ENCODE peak calls at places on chromosomes 16 and 17, in five cellular contexts. One of them, this sample, is unnamed.

GRCh38 chr17:42667088-42667951 is 8.2 kb downstream of the TUBG2 start:
- DNase-seq in HuH-7.5: no peak
- DNase-seq in SW 1271: peak
- DNase-seq in activated T-cell treated with anti-CD3 and anti-CD28 coated beads, Interleukin-2, amount 50 U/mL, for 72 hours: no peak
- DNase-seq in activated CD4-positive, alpha-beta T cell treated with anti-CD3 and anti-CD28 coated beads, Interleukin-2, amount 10 ng/mL, durations not matched to agents 7 days and 5 days: no peak
- DNase-seq in this sample: peak

GRCh38 chr16:49838361-49838638 is 17.6 kb downstream of the ZNF423 start:
- DNase-seq in HuH-7.5: no peak
- DNase-seq in SW 1271: no peak
- DNase-seq in activated T-cell treated with anti-CD3 and anti-CD28 coated beads, Interleukin-2, amount 50 U/mL, for 72 hours: no peak
- DNase-seq in activated CD4-positive, alpha-beta T cell treated with anti-CD3 and anti-CD28 coated beads, Interleukin-2, amount 10 ng/mL, durations not matched to agents 7 days and 5 days: no peak
- DNase-seq in this sample: no peak

GRCh38 chr16:15739449-15739848 is 89.4 kb downstream of the NDE1 start:
- DNase-seq in HuH-7.5: no peak
- DNase-seq in SW 1271: no peak
- DNase-seq in activated T-cell treated with anti-CD3 and anti-CD28 coated beads, Interleukin-2, amount 50 U/mL, for 72 hours: no peak
- DNase-seq in activated CD4-positive, alpha-beta T cell treated with anti-CD3 and anti-CD28 coated beads, Interleukin-2, amount 10 ng/mL, durations not matched to agents 7 days and 5 days: no peak
- DNase-seq in this sample: no peak

GRCh38 chr17:41835800-41836549 is at the start of gene NT5C3B:
- DNase-seq in HuH-7.5: peak
- DNase-seq in SW 1271: peak
- DNase-seq in activated T-cell treated with anti-CD3 and anti-CD28 coated beads, Interleukin-2, amount 50 U/mL, for 72 hours: peak
- DNase-seq in activated CD4-positive, alpha-beta T cell treated with anti-CD3 and anti-CD28 coated beads, Interleukin-2, amount 10 ng/mL, durations not matched to agents 7 days and 5 days: peak
- DNase-seq in this sample: peak

GRCh38 chr16:53131363-53132071 is 76.7 kb downstream of the CHD9 start:
- DNase-seq in HuH-7.5: peak
- DNase-seq in SW 1271: peak
- DNase-seq in activated T-cell treated with anti-CD3 and anti-CD28 coated beads, Interleukin-2, amount 50 U/mL, for 72 hours: peak
- DNase-seq in activated CD4-positive, alpha-beta T cell treated with anti-CD3 and anti-CD28 coated beads, Interleukin-2, amount 10 ng/mL, durations not matched to agents 7 days and 5 days: peak
- DNase-seq in this sample: peak

GRCh38 chr16:84314814-84315213 is 20.1 kb downstream of the WFDC1 start:
- DNase-seq in HuH-7.5: no peak
- DNase-seq in SW 1271: no peak
- DNase-seq in activated T-cell treated with anti-CD3 and anti-CD28 coated beads, Interleukin-2, amount 50 U/mL, for 72 hours: no peak
- DNase-seq in activated CD4-positive, alpha-beta T cell treated with anti-CD3 and anti-CD28 coated beads, Interleukin-2, amount 10 ng/mL, durations not matched to agents 7 days and 5 days: no peak
- DNase-seq in this sample: no peak

GRCh38 chr17:4951486-4951885 is 567 bp downstream of the ENO3 start:
- DNase-seq in HuH-7.5: no peak
- DNase-seq in SW 1271: no peak
- DNase-seq in activated T-cell treated with anti-CD3 and anti-CD28 coated beads, Interleukin-2, amount 50 U/mL, for 72 hours: no peak
- DNase-seq in activated CD4-positive, alpha-beta T cell treated with anti-CD3 and anti-CD28 coated beads, Interleukin-2, amount 10 ng/mL, durations not matched to agents 7 days and 5 days: no peak
- DNase-seq in this sample: no peak

GRCh38 chr17:77509089-77509488 is 368.3 kb downstream of the SEC14L1 start:
- DNase-seq in HuH-7.5: no peak
- DNase-seq in SW 1271: no peak
- DNase-seq in activated T-cell treated with anti-CD3 and anti-CD28 coated beads, Interleukin-2, amount 50 U/mL, for 72 hours: no peak
- DNase-seq in activated CD4-positive, alpha-beta T cell treated with anti-CD3 and anti-CD28 coated beads, Interleukin-2, amount 10 ng/mL, durations not matched to agents 7 days and 5 days: no peak
- DNase-seq in this sample: no peak

GRCh38 chr16:70508752-70509151 is 14.6 kb downstream of the COG4 start:
- DNase-seq in HuH-7.5: no peak
- DNase-seq in SW 1271: peak
- DNase-seq in activated T-cell treated with anti-CD3 and anti-CD28 coated beads, Interleukin-2, amount 50 U/mL, for 72 hours: no peak
- DNase-seq in activated CD4-positive, alpha-beta T cell treated with anti-CD3 and anti-CD28 coated beads, Interleukin-2, amount 10 ng/mL, durations not matched to agents 7 days and 5 days: no peak
- DNase-seq in this sample: no peak

GRCh38 chr17:52383493-52384100 is 225.1 kb upstream of the CA10 start:
- DNase-seq in HuH-7.5: peak
- DNase-seq in SW 1271: peak
- DNase-seq in activated T-cell treated with anti-CD3 and anti-CD28 coated beads, Interleukin-2, amount 50 U/mL, for 72 hours: peak
- DNase-seq in activated CD4-positive, alpha-beta T cell treated with anti-CD3 and anti-CD28 coated beads, Interleukin-2, amount 10 ng/mL, durations not matched to agents 7 days and 5 days: peak
- DNase-seq in this sample: peak

GRCh38 chr16:1435921-1436697 is 5.2 kb downstream of the PERCC1 start:
- DNase-seq in HuH-7.5: peak
- DNase-seq in SW 1271: no peak
- DNase-seq in activated T-cell treated with anti-CD3 and anti-CD28 coated beads, Interleukin-2, amount 50 U/mL, for 72 hours: no peak
- DNase-seq in activated CD4-positive, alpha-beta T cell treated with anti-CD3 and anti-CD28 coated beads, Interleukin-2, amount 10 ng/mL, durations not matched to agents 7 days and 5 days: no peak
- DNase-seq in this sample: no peak

GRCh38 chr16:15572329-15573001 is 70.5 kb downstream of the MARF1 start:
- DNase-seq in HuH-7.5: no peak
- DNase-seq in SW 1271: no peak
- DNase-seq in activated T-cell treated with anti-CD3 and anti-CD28 coated beads, Interleukin-2, amount 50 U/mL, for 72 hours: no peak
- DNase-seq in activated CD4-positive, alpha-beta T cell treated with anti-CD3 and anti-CD28 coated beads, Interleukin-2, amount 10 ng/mL, durations not matched to agents 7 days and 5 days: no peak
- DNase-seq in this sample: no peak

GRCh38 chr17:4939554-4939803 is 367 bp downstream of the SLC25A11 start:
- DNase-seq in HuH-7.5: peak
- DNase-seq in SW 1271: no peak
- DNase-seq in activated T-cell treated with anti-CD3 and anti-CD28 coated beads, Interleukin-2, amount 50 U/mL, for 72 hours: no peak
- DNase-seq in activated CD4-positive, alpha-beta T cell treated with anti-CD3 and anti-CD28 coated beads, Interleukin-2, amount 10 ng/mL, durations not matched to agents 7 days and 5 days: no peak
- DNase-seq in this sample: no peak

GRCh38 chr16:85113913-85114312 is 1.6 kb upstream of the CIBAR2 start:
- DNase-seq in HuH-7.5: no peak
- DNase-seq in SW 1271: no peak
- DNase-seq in activated T-cell treated with anti-CD3 and anti-CD28 coated beads, Interleukin-2, amount 50 U/mL, for 72 hours: no peak
- DNase-seq in activated CD4-positive, alpha-beta T cell treated with anti-CD3 and anti-CD28 coated beads, Interleukin-2, amount 10 ng/mL, durations not matched to agents 7 days and 5 days: no peak
- DNase-seq in this sample: no peak

GRCh38 chr17:3524024-3524423 is 33.6 kb downstream of the TRPV3 start:
- DNase-seq in HuH-7.5: no peak
- DNase-seq in SW 1271: no peak
- DNase-seq in activated T-cell treated with anti-CD3 and anti-CD28 coated beads, Interleukin-2, amount 50 U/mL, for 72 hours: no peak
- DNase-seq in activated CD4-positive, alpha-beta T cell treated with anti-CD3 and anti-CD28 coated beads, Interleukin-2, amount 10 ng/mL, durations not matched to agents 7 days and 5 days: no peak
- DNase-seq in this sample: no peak

GRCh38 chr17:36892112-36892838 is 45.0 kb upstream of the LHX1 start:
- DNase-seq in HuH-7.5: peak
- DNase-seq in SW 1271: no peak
- DNase-seq in activated T-cell treated with anti-CD3 and anti-CD28 coated beads, Interleukin-2, amount 50 U/mL, for 72 hours: no peak
- DNase-seq in activated CD4-positive, alpha-beta T cell treated with anti-CD3 and anti-CD28 coated beads, Interleukin-2, amount 10 ng/mL, durations not matched to agents 7 days and 5 days: no peak
- DNase-seq in this sample: no peak

GRCh38 chr16:75265911-75266701 is 14.7 kb upstream of the BCAR1 start:
- DNase-seq in HuH-7.5: peak
- DNase-seq in SW 1271: peak
- DNase-seq in activated T-cell treated with anti-CD3 and anti-CD28 coated beads, Interleukin-2, amount 50 U/mL, for 72 hours: peak
- DNase-seq in activated CD4-positive, alpha-beta T cell treated with anti-CD3 and anti-CD28 coated beads, Interleukin-2, amount 10 ng/mL, durations not matched to agents 7 days and 5 days: no peak
- DNase-seq in this sample: peak

GRCh38 chr16:63080736-63081135 is 1044.5 kb upstream of the CDH8 start:
- DNase-seq in HuH-7.5: no peak
- DNase-seq in SW 1271: no peak
- DNase-seq in activated T-cell treated with anti-CD3 and anti-CD28 coated beads, Interleukin-2, amount 50 U/mL, for 72 hours: no peak
- DNase-seq in activated CD4-positive, alpha-beta T cell treated with anti-CD3 and anti-CD28 coated beads, Interleukin-2, amount 10 ng/mL, durations not matched to agents 7 days and 5 days: no peak
- DNase-seq in this sample: no peak

GRCh38 chr17:63974594-63975192 is 2.0 kb upstream of the SCN4A start:
- DNase-seq in HuH-7.5: no peak
- DNase-seq in SW 1271: peak
- DNase-seq in activated T-cell treated with anti-CD3 and anti-CD28 coated beads, Interleukin-2, amount 50 U/mL, for 72 hours: no peak
- DNase-seq in activated CD4-positive, alpha-beta T cell treated with anti-CD3 and anti-CD28 coated beads, Interleukin-2, amount 10 ng/mL, durations not matched to agents 7 days and 5 days: no peak
- DNase-seq in this sample: no peak

GRCh38 chr17:81534157-81535006 is 6.2 kb downstream of the FSCN2 start:
- DNase-seq in HuH-7.5: no peak
- DNase-seq in SW 1271: no peak
- DNase-seq in activated T-cell treated with anti-CD3 and anti-CD28 coated beads, Interleukin-2, amount 50 U/mL, for 72 hours: no peak
- DNase-seq in activated CD4-positive, alpha-beta T cell treated with anti-CD3 and anti-CD28 coated beads, Interleukin-2, amount 10 ng/mL, durations not matched to agents 7 days and 5 days: no peak
- DNase-seq in this sample: peak

GRCh38 chr17:15197229-15197628 is 67.9 kb downstream of the PMP22 start:
- DNase-seq in HuH-7.5: no peak
- DNase-seq in SW 1271: no peak
- DNase-seq in activated T-cell treated with anti-CD3 and anti-CD28 coated beads, Interleukin-2, amount 50 U/mL, for 72 hours: no peak
- DNase-seq in activated CD4-positive, alpha-beta T cell treated with anti-CD3 and anti-CD28 coated beads, Interleukin-2, amount 10 ng/mL, durations not matched to agents 7 days and 5 days: no peak
- DNase-seq in this sample: no peak

GRCh38 chr16:28316056-28316455 is 23.7 kb downstream of the SBK1 start:
- DNase-seq in HuH-7.5: no peak
- DNase-seq in SW 1271: no peak
- DNase-seq in activated T-cell treated with anti-CD3 and anti-CD28 coated beads, Interleukin-2, amount 50 U/mL, for 72 hours: no peak
- DNase-seq in activated CD4-positive, alpha-beta T cell treated with anti-CD3 and anti-CD28 coated beads, Interleukin-2, amount 10 ng/mL, durations not matched to agents 7 days and 5 days: no peak
- DNase-seq in this sample: no peak

GRCh38 chr16:55473584-55473983 is 5.4 kb upstream of the MMP2 start:
- DNase-seq in HuH-7.5: no peak
- DNase-seq in SW 1271: no peak
- DNase-seq in activated T-cell treated with anti-CD3 and anti-CD28 coated beads, Interleukin-2, amount 50 U/mL, for 72 hours: no peak
- DNase-seq in activated CD4-positive, alpha-beta T cell treated with anti-CD3 and anti-CD28 coated beads, Interleukin-2, amount 10 ng/mL, durations not matched to agents 7 days and 5 days: no peak
- DNase-seq in this sample: no peak

GRCh38 chr16:14961405-14962186 is 13.2 kb upstream of the PDXDC1 start:
- DNase-seq in HuH-7.5: no peak
- DNase-seq in SW 1271: no peak
- DNase-seq in activated T-cell treated with anti-CD3 and anti-CD28 coated beads, Interleukin-2, amount 50 U/mL, for 72 hours: no peak
- DNase-seq in activated CD4-positive, alpha-beta T cell treated with anti-CD3 and anti-CD28 coated beads, Interleukin-2, amount 10 ng/mL, durations not matched to agents 7 days and 5 days: no peak
- DNase-seq in this sample: no peak

GRCh38 chr16:85227924-85228462 is 115.7 kb upstream of the CIBAR2 start:
- DNase-seq in HuH-7.5: no peak
- DNase-seq in SW 1271: no peak
- DNase-seq in activated T-cell treated with anti-CD3 and anti-CD28 coated beads, Interleukin-2, amount 50 U/mL, for 72 hours: no peak
- DNase-seq in activated CD4-positive, alpha-beta T cell treated with anti-CD3 and anti-CD28 coated beads, Interleukin-2, amount 10 ng/mL, durations not matched to agents 7 days and 5 days: no peak
- DNase-seq in this sample: no peak

GRCh38 chr17:34665803-34666763 is 86.7 kb downstream of the TMEM132E start:
- DNase-seq in HuH-7.5: no peak
- DNase-seq in SW 1271: no peak
- DNase-seq in activated T-cell treated with anti-CD3 and anti-CD28 coated beads, Interleukin-2, amount 50 U/mL, for 72 hours: no peak
- DNase-seq in activated CD4-positive, alpha-beta T cell treated with anti-CD3 and anti-CD28 coated beads, Interleukin-2, amount 10 ng/mL, durations not matched to agents 7 days and 5 days: no peak
- DNase-seq in this sample: no peak

This sample was measured in T47D.